ENCODE peak calls at places on chromosomes 13 and 19, in four cellular contexts. S is PC-3, D is GM23338, F is OCI-LY7. M is an unnamed sample.

GRCh38 chr13:97194473-97194872 is 27.7 kb upstream of the MBNL2 start:
- DNase-seq in S (peak; percentile 71), D (peak; percentile 43), F (no peak), M (no peak)

GRCh38 chr13:48539550-48539949 is 6.7 kb upstream of the RCBTB2 start:
- DNase-seq in F (no peak), D (no peak), S (no peak), M (no peak)

GRCh38 chr19:41325947-41326706 is 16.2 kb downstream of the CCDC97 start:
- DNase-seq in F (peak; percentile 78), S (peak; percentile 42), D (no peak), M (no peak)

GRCh38 chr19:16791942-16792341 is 37.3 kb upstream of the SIN3B start:
- DNase-seq in D (no peak), S (no peak), F (no peak), M (no peak)

GRCh38 chr19:4774136-4774535 is 17.4 kb upstream of the FEM1A start:
- DNase-seq in S (no peak), D (no peak), F (peak; percentile 69), M (peak; percentile 87)

GRCh38 chr19:23917856-23918255 is 3.2 kb downstream of the ZNF726 start:
- DNase-seq in D (no peak), S (no peak), F (no peak), M (no peak)

GRCh38 chr13:110525328-110526319 is 35.9 kb downstream of the RAB20 start:
- DNase-seq in D (no peak), F (peak; percentile 1), S (no peak), M (no peak)

GRCh38 chr19:17953869-17954268 is 13.0 kb upstream of the KCNN1 start:
- DNase-seq in S (no peak), F (no peak), D (no peak), M (no peak)

GRCh38 chr19:36128392-36128736 is 11.5 kb upstream of the CAPNS1 start:
- DNase-seq in S (no peak), D (peak; percentile 51), F (peak; percentile 21), M (no peak)

GRCh38 chr19:17942181-17942580 is 9.4 kb downstream of the CCDC124 start:
- DNase-seq in F (no peak), D (peak; percentile 59), S (no peak), M (no peak)

GRCh38 chr19:56083668-56084067 is 37.4 kb downstream of the ZNF787 start:
- DNase-seq in F (no peak), S (no peak), D (no peak), M (no peak)

GRCh38 chr19:653425-653824 is 9.6 kb downstream of the RNF126 start:
- DNase-seq in D (no peak), F (no peak), S (no peak), M (no peak)

GRCh38 chr13:40389081-40389641 is 277.3 kb downstream of the FOXO1 start:
- DNase-seq in D (no peak), S (no peak), F (peak; percentile 54), M (peak; percentile 49)

GRCh38 chr19:7986321-7987083 is 18.9 kb downstream of the ELAVL1 start:
- DNase-seq in S (peak; percentile 94), D (no peak), F (no peak), M (no peak)

GRCh38 chr13:44267966-44268365 is 105.7 kb upstream of the SERP2 start:
- DNase-seq in F (no peak), S (peak; percentile 91), D (no peak), M (no peak)

GRCh38 chr13:43573361-43573740 is 213.4 kb downstream of the ENOX1 start:
- DNase-seq in S (peak; percentile 63), D (peak; percentile 31), F (no peak), M (no peak)

GRCh38 chr19:7115721-7116120 is 46.2 kb downstream of the ZNF557 start:
- DNase-seq in F (no peak), D (no peak), S (no peak), M (no peak)

GRCh38 chr13:49164712-49165111 is 55.4 kb upstream of the MLNR start:
- DNase-seq in S (no peak), F (no peak), D (no peak), M (no peak)

GRCh38 chr19:6414793-6415591 is 9.6 kb downstream of the KHSRP start:
- DNase-seq in S (no peak), F (no peak), D (peak; percentile 27), M (peak; percentile 34)

GRCh38 chr13:75426421-75426820 is 55.5 kb downstream of the TBC1D4 start:
- DNase-seq in D (no peak), F (no peak), S (no peak), M (no peak)

GRCh38 chr19:7638802-7639465 is 2.0 kb downstream of the STXBP2 start:
- DNase-seq in D (no peak), S (no peak), F (no peak), M (no peak)

GRCh38 chr13:50001287-50001686 is 4.4 kb downstream of the TRIM13 start:
- DNase-seq in S (no peak), F (no peak), D (no peak), M (no peak)

GRCh38 chr13:50119593-50119992 is 104.3 kb downstream of the KCNRG start:
- DNase-seq in D (no peak), F (no peak), S (no peak), M (no peak)

GRCh38 chr19:28697308-28697707 is 515.6 kb downstream of the UQCRFS1 start:
- DNase-seq in D (no peak), F (no peak), S (no peak), M (no peak)

GRCh38 chr19:13053761-13054604 is 48.7 kb downstream of the LYL1 start:
- DNase-seq in D (peak; percentile 50), F (no peak), S (peak; percentile 99), M (no peak)

GRCh38 chr19:51366999-51367564 is 894 bp upstream of the ETFB start:
- DNase-seq in S (no peak), F (peak; percentile 68), D (no peak), M (peak; percentile 90)

GRCh38 chr13:48839171-48839570 is 136.5 kb upstream of the FNDC3A start:
- DNase-seq in F (no peak), S (no peak), D (no peak), M (no peak)

GRCh38 chr19:39154626-39155100 is 29.1 kb downstream of the PAK4 start:
- DNase-seq in F (no peak), D (peak; percentile 78), S (peak; percentile 75), M (no peak)

GRCh38 chr19:2246014-2246620 is 3.0 kb upstream of the AMH start:
- DNase-seq in F (no peak), D (no peak), S (no peak), M (no peak)

GRCh38 chr13:95019886-95020285 is 281.4 kb downstream of the ABCC4 start:
- DNase-seq in F (no peak), S (no peak), D (no peak), M (no peak)
- H3K9me2 ChIP-seq in F (no peaks in the 10 kb centered on the region), S (no peaks in the 10 kb centered on the region), D (no peaks in the 10 kb centered on the region), M (no peaks in the 10 kb centered on the region)

GRCh38 chr13:111525320-111526118 is 205.1 kb downstream of the TEX29 start:
- DNase-seq in D (no peak), F (no peak), S (no peak), M (no peak)

GRCh38 chr13:111530137-111530536 is 209.7 kb downstream of the TEX29 start:
- DNase-seq in S (no peak), F (no peak), D (no peak), M (no peak)

GRCh38 chr13:111526922-111527321 is 206.5 kb downstream of the TEX29 start:
- DNase-seq in S (no peak), D (no peak), F (no peak), M (no peak)

GRCh38 chr13:111531505-111531904 is 211.1 kb downstream of the TEX29 start:
- DNase-seq in D (no peak), F (no peak), S (peak; percentile 26), M (no peak)

DNA sequence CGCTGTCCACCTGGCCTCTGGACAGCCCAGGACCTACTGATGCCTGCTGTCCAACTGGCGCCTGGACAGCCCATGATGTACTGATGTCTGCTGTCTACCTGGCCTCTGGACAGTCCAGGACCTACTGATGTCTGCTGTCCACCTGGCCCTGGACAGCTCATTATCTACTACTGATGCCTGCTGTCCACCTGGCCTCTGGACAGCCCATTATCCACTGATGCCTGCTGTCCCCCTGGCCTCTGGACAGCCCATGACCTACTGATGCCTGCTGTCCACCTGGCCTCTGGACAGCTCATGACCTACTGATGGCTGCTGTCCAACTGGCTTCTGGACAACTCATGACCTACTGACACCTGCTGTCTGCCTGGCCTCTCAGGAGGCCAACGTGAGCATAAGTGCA is 208.1 kb downstream of the TEX29 start:
- DNase-seq in F (no peak), D (no peak), S (no peak), M (no peak)
- H3K4me2 ChIP-seq in F (no peak overlapping the region), D (no peak overlapping the region), S (no peak overlapping the region), M (no peak overlapping the region)

GRCh38 chr13:98567140-98567539 is 9.8 kb downstream of the STK24 start:
- DNase-seq in S (no peak), D (no peak), F (no peak), M (no peak)
- H3K4me1 ChIP-seq in S (peaks cover 33% of the 10 kb centered on the region), D (peaks cover 83% of the 10 kb centered on the region), F (peaks cover 90% of the 10 kb centered on the region), M (peaks cover 86% of the 10 kb centered on the region)

GRCh38 chr19:9796113-9796773 is 22.6 kb downstream of the FBXL12 start:
- DNase-seq in D (peak; percentile 95), F (peak; percentile 93), S (peak; percentile 98), M (peak; percentile 95)

GRCh38 chr19:9797871-9798270 is 21.0 kb downstream of the FBXL12 start:
- DNase-seq in D (no peak), S (peak; percentile 91), F (no peak), M (no peak)

GRCh38 chr19:9801976-9802375 is 16.9 kb downstream of the FBXL12 start:
- DNase-seq in D (peak; percentile 86), S (no peak), F (no peak), M (no peak)

GRCh38 chr19:9799162-9799561 is 19.7 kb downstream of the FBXL12 start:
- DNase-seq in S (no peak), D (no peak), F (no peak), M (no peak)
- H3K9me2 ChIP-seq in S (no peaks in the 10 kb centered on the region), D (no peaks in the 10 kb centered on the region), F (no peaks in the 10 kb centered on the region), M (no peaks in the 10 kb centered on the region)

GRCh38 chr19:29771708-29772415 is 39.9 kb upstream of the CCNE1 start:
- DNase-seq in F (peak; percentile 34), D (peak; percentile 86), S (peak; percentile 46), M (peak; percentile 50)
- H3K4me2 ChIP-seq in F (no peak overlapping the region), D (no peak overlapping the region), S (no peak overlapping the region), M (no peak overlapping the region)

M was measured in Karpas-422.